ENCODE peak calls at places on chromosomes 16 and 17, in seven cellular contexts. J, E, O, M, S, T and Y are unnamed samples.

GRCh38 chr17:79783891-79784290 is 5.9 kb downstream of the CBX2 start:
- DNase-seq in O (no peak), E (no peak), J (no peak), M (no peak), S (no peak), T (no peak), Y (no peak)

GRCh38 chr17:50518265-50519023 is 10.2 kb downstream of the MYCBPAP start:
- DNase-seq in J (no peak), O (no peak), S (no peak), T (no peak), E (no peak), M (no peak), Y (no peak)

GRCh38 chr16:57961538-57961937 is 9.4 kb downstream of the CNGB1 start:
- DNase-seq in E (no peak), T (no peak), M (no peak), O (no peak), J (no peak), S (no peak), Y (no peak)

GRCh38 chr17:79624658-79625478 is 14.0 kb upstream of the RBFOX3 start:
- DNase-seq in J (no peak), E (no peak), S (no peak), T (peak), M (peak), O (no peak), Y (no peak)

GRCh38 chr16:22665048-22665797 is 148.7 kb upstream of the HS3ST2 start:
- DNase-seq in E (no peak), J (no peak), M (no peak), O (peak), T (no peak), S (no peak), Y (no peak)

GRCh38 chr16:1338855-1339675 is 5.6 kb downstream of the BAIAP3 start:
- DNase-seq in J (no peak), M (no peak), S (no peak), O (no peak), T (no peak), E (no peak), Y (no peak)

GRCh38 chr16:1713933-1714332 is 7.9 kb downstream of the MAPK8IP3 start:
- DNase-seq in S (no peak), O (no peak), M (no peak), T (no peak), E (peak), J (no peak), Y (no peak)

GRCh38 chr16:66705790-66706505 is 9.4 kb upstream of the CMTM4 start:
- DNase-seq in M (peak), T (no peak), S (no peak), J (no peak), O (peak), E (peak), Y (peak)

GRCh38 chr17:18968945-18969887 is 17.3 kb downstream of the SLC5A10 start:
- DNase-seq in O (peak), E (no peak), J (no peak), M (peak), S (no peak), T (no peak), Y (peak)

GRCh38 chr17:7330099-7331015 is 1.2 kb upstream of the NEURL4 start:
- DNase-seq in T (peak), E (peak), J (peak), S (peak), M (peak), O (peak), Y (peak)

GRCh38 chr16:22770866-22771265 is 43.1 kb upstream of the HS3ST2 start:
- DNase-seq in O (no peak), T (no peak), S (no peak), E (no peak), J (no peak), M (no peak), Y (no peak)

GRCh38 chr16:55913717-55914116 is 38.5 kb upstream of the CES5A start:
- DNase-seq in T (no peak), E (peak), S (no peak), J (no peak), O (no peak), M (no peak), Y (no peak)

GRCh38 chr16:546909-547770 is 13.1 kb upstream of the PRR35 start:
- DNase-seq in M (peak), O (peak), T (no peak), S (no peak), E (peak), J (peak), Y (no peak)

GRCh38 chr16:27398894-27399853 is 2.8 kb upstream of the IL21R start:
- DNase-seq in E (no peak), O (no peak), S (no peak), J (no peak), T (no peak), M (no peak), Y (no peak)

GRCh38 chr16:3655791-3656490 is 1.4 kb downstream of the DNASE1 start:
- DNase-seq in T (no peak), M (peak), S (no peak), O (no peak), J (no peak), E (no peak), Y (no peak)

GRCh38 chr17:17018612-17019429 is 23.4 kb upstream of the MPRIP start:
- DNase-seq in S (no peak), M (no peak), T (no peak), J (no peak), O (no peak), E (no peak), Y (no peak)

GRCh38 chr17:65078441-65079160 is 22.1 kb upstream of the GNA13 start:
- DNase-seq in T (no peak), J (peak), E (no peak), O (peak), S (no peak), M (no peak), Y (peak)

GRCh38 chr16:20799599-20799998 is 6.7 kb downstream of the ERI2 start:
- DNase-seq in S (no peak), T (no peak), J (peak), O (no peak), E (no peak), M (no peak), Y (peak)

GRCh38 chr16:30562021-30562420 is 3.8 kb upstream of the ZNF764 start:
- DNase-seq in J (no peak), E (no peak), M (no peak), S (no peak), O (no peak), T (peak), Y (no peak)

GRCh38 chr17:8856869-8857575 is 10.5 kb downstream of the PIK3R6 start:
- DNase-seq in T (no peak), J (no peak), M (no peak), S (no peak), E (no peak), O (no peak), Y (no peak)

GRCh38 chr16:29290631-29291247 is 115.8 kb downstream of the NPIPB11 start:
- DNase-seq in J (peak), T (peak), E (peak), O (peak), M (peak), S (no peak), Y (peak)

GRCh38 chr17:60305141-60305540 is 86.8 kb downstream of the USP32 start:
- DNase-seq in O (no peak), T (no peak), M (no peak), J (no peak), E (peak), S (no peak), Y (no peak)

GRCh38 chr16:82695806-82696205 is 69.0 kb downstream of the CDH13 start:
- DNase-seq in S (no peak), E (no peak), O (no peak), T (no peak), M (no peak), J (no peak), Y (no peak)

GRCh38 chr17:142102-142661 is 4.8 kb downstream of the SCGB1C2 start:
- DNase-seq in M (peak), E (no peak), O (no peak), J (no peak), S (peak), T (peak), Y (peak)

GRCh38 chr16:50925758-50926357 is 184.0 kb downstream of the CYLD start:
- DNase-seq in J (no peak), E (no peak), M (no peak), S (no peak), O (no peak), T (no peak), Y (peak)

GRCh38 chr16:35210681-35211433 is 1751.4 kb downstream of the TP53TG3F start:
- DNase-seq in J (no peak), E (no peak), S (no peak), O (no peak), M (no peak), T (no peak), Y (no peak)

GRCh38 chr16:54291107-54291980 is 4.8 kb upstream of the IRX3 start:
- DNase-seq in E (no peak), O (no peak), S (no peak), T (no peak), J (no peak), M (no peak), Y (no peak)

GRCh38 chr16:88368036-88368435 is 14.7 kb upstream of the ZNF469 start:
- DNase-seq in O (no peak), S (no peak), T (no peak), M (no peak), E (no peak), J (no peak), Y (no peak)

GRCh38 chr17:80312621-80313135 is 52.0 kb downstream of the RNF213 start:
- DNase-seq in E (no peak), O (no peak), S (no peak), J (no peak), M (no peak), T (no peak), Y (no peak)

GRCh38 chr17:3003401-3004149 is 59.8 kb downstream of the OR1D5 start:
- DNase-seq in M (peak), E (peak), S (no peak), O (no peak), J (no peak), T (no peak), Y (no peak)

GRCh38 chr17:57332501-57332900 is 76.2 kb downstream of the MSI2 start:
- DNase-seq in M (no peak), E (no peak), T (no peak), J (no peak), O (no peak), S (no peak), Y (no peak)

GRCh38 chr16:9077001-9077809 is 14.2 kb upstream of the HAPSTR1 start:
- DNase-seq in M (no peak), O (peak), E (no peak), J (no peak), S (no peak), T (no peak), Y (peak)